ENCODE peak calls at places on chromosomes 2 and 18, in seven cellular contexts. Y is GM23248; E is mucosa of descending colon; S is CD4-positive, CD25-positive, alpha-beta regulatory T cell; T is iPS DF 6.9; Z is PC-9; K is HCT116. V is an unnamed sample.
A peak's percentile ranks its signal among the peaks of the same experiment; 100 is the strongest.

GRCh38 chr18:79378416-79379250 is 17.1 kb upstream of the NFATC1 start:
- DNase-seq in Y (peak; percentile 87), E (peak; percentile 89), S (peak; percentile 74), T (peak; percentile 73), Z (peak; percentile 70), K (no peak), V (peak; percentile 91)

GRCh38 chr2:241040081-241040803 is 41.8 kb downstream of the SNED1 start:
- DNase-seq in Y (no peak), E (no peak), S (no peak), T (no peak), Z (no peak), K (no peak), V (peak; percentile 51)

GRCh38 chr2:135709992-135710391 is 31.7 kb upstream of the UBXN4 start:
- DNase-seq in Y (peak; percentile 53), E (peak; percentile 67), S (peak; percentile 52), T (peak; percentile 11), Z (peak; percentile 53), K (peak; percentile 8), V (no peak)

GRCh38 chr2:95121150-95121494 is 486 bp downstream of the MRPS5 start:
- DNase-seq in Y (peak; percentile 48), E (no peak), S (no peak), T (no peak), Z (no peak), K (no peak), V (no peak)

GRCh38 chr2:42048318-42049251 is 764 bp downstream of the PKDCC start:
- DNase-seq in Y (peak; percentile 70), E (peak; percentile 61), S (no peak), T (no peak), Z (peak; percentile 15), K (no peak), V (peak; percentile 81)

GRCh38 chr18:21701621-21702020 is 3.0 kb downstream of the ABHD3 start:
- DNase-seq in Y (no peak), E (no peak), S (no peak), T (no peak), Z (no peak), K (no peak), V (no peak)

GRCh38 chr2:75787532-75788132 is 76.9 kb upstream of the GCFC2 start:
- DNase-seq in Y (peak; percentile 59), E (no peak), S (no peak), T (peak; percentile 9), Z (no peak), K (peak; percentile 10), V (no peak)

GRCh38 chr2:73436019-73436418 is 50.4 kb downstream of the ALMS1 start:
- DNase-seq in Y (no peak), E (no peak), S (no peak), T (no peak), Z (no peak), K (no peak), V (no peak)

GRCh38 chr2:74764429-74765272 is 69.3 kb upstream of the HK2 start:
- DNase-seq in Y (no peak), E (no peak), S (no peak), T (no peak), Z (no peak), K (no peak), V (no peak)

GRCh38 chr2:170189757-170190156 is 11.8 kb downstream of the MYO3B start:
- DNase-seq in Y (no peak), E (no peak), S (no peak), T (no peak), Z (no peak), K (no peak), V (no peak)

GRCh38 chr2:181106229-181106628 is 125.8 kb downstream of the UBE2E3 start:
- DNase-seq in Y (peak; percentile 48), E (no peak), S (no peak), T (no peak), Z (no peak), K (no peak), V (no peak)

GRCh38 chr18:5158587-5158986 is 38.5 kb downstream of the AKAIN1 start:
- DNase-seq in Y (no peak), E (no peak), S (no peak), T (no peak), Z (no peak), K (no peak), V (no peak)

GRCh38 chr18:5158171-5158570 is 38.9 kb downstream of the AKAIN1 start:
- DNase-seq in Y (no peak), E (no peak), S (no peak), T (no peak), Z (no peak), K (no peak), V (no peak)

GRCh38 chr18:5155907-5156287 is 41.2 kb downstream of the AKAIN1 start:
- DNase-seq in Y (no peak), E (no peak), S (no peak), T (no peak), Z (no peak), K (no peak), V (no peak)

GRCh38 chr18:5152335-5153020 is 44.6 kb downstream of the AKAIN1 start:
- DNase-seq in Y (no peak), E (no peak), S (no peak), T (peak; percentile 16), Z (no peak), K (no peak), V (no peak)

DNA sequence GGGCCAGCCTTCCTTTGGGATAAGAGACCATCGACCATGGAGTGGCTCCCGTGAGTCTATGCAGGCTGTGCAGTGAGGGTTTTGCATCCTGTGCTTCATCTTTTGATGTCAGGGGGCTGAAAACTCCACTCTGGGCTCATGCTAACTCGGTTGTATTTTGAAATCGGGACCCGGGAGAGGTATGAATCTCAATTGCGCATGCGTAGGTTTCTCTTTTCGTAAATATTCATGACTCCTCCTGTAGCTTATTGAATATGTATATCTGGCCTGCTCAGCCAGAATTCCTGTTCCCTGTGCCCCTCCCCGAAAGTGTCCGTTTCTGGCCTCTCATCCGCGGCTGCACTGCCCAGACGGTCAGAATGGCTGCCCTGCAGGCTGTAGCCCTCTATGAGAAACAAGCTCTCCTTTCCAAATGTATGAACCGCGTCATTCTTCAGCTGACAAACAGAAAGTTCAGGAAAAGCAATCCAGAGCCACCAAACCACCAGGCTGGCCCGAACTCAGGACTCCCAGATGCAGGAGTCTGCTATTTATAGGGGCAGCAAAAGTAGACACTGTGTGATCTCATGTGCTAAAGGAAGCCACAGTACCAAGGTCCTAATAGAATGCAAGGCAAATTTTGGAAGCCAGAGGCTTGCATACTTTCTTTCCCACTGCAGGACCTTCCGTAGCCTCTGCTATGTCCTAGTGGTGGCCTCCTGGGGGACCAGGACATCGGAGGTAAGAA is 41.7 kb downstream of the AKAIN1 start:
- DNase-seq in Y (no peak), E (no peak), S (no peak), T (no peak), Z (no peak), K (no peak), V (no peak)
- H3K4me3 ChIP-seq in Y (no peak overlapping the region), E (no peak overlapping the region), S (no peak overlapping the region), T (no peak overlapping the region), Z (no peak overlapping the region), K (no peak overlapping the region), V (no peak overlapping the region)

GRCh38 chr18:26495267-26495666 is 53.1 kb downstream of the KCTD1 start:
- DNase-seq in Y (no peak), E (no peak), S (no peak), T (no peak), Z (no peak), K (no peak), V (no peak)

GRCh38 chr18:26502834-26503233 is 45.5 kb downstream of the KCTD1 start:
- DNase-seq in Y (no peak), E (no peak), S (no peak), T (no peak), Z (no peak), K (no peak), V (no peak)

GRCh38 chr18:26493021-26493420 is 55.3 kb downstream of the KCTD1 start:
- DNase-seq in Y (peak; percentile 60), E (no peak), S (no peak), T (no peak), Z (no peak), K (no peak), V (no peak)

GRCh38 chr18:26496528-26496927 is 51.8 kb downstream of the KCTD1 start:
- DNase-seq in Y (no peak), E (no peak), S (no peak), T (no peak), Z (no peak), K (no peak), V (no peak)

DNA sequence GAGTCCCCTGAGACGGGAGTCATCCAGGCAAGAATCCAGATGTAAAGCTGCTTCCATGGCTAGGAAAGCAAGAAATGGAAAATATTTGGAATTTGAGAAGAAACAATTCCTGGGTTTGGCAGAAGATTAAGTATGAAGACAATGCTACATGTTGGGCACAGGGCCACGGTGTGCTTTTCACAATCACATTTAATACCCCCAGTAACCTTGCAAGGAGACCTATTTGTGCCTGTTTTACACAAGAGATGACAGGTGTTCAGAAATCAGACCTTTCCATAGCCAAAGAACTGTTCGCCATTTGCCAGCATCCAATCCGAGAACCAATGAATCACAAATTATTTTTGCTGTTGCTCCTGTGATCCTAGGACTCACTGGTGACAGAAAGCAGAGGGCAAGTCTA is 50.5 kb downstream of the KCTD1 start:
- DNase-seq in Y (no peak), E (no peak), S (no peak), T (no peak), Z (no peak), K (no peak), V (no peak)
- H3K36me3 ChIP-seq in Y (no peaks in the 10 kb centered on the region), E (no peaks in the 10 kb centered on the region), S (no peaks in the 10 kb centered on the region), T (no peaks in the 10 kb centered on the region), Z (no peaks in the 10 kb centered on the region), K (no peaks in the 10 kb centered on the region), V (peaks cover 4% of the 10 kb centered on the region)

DNA sequence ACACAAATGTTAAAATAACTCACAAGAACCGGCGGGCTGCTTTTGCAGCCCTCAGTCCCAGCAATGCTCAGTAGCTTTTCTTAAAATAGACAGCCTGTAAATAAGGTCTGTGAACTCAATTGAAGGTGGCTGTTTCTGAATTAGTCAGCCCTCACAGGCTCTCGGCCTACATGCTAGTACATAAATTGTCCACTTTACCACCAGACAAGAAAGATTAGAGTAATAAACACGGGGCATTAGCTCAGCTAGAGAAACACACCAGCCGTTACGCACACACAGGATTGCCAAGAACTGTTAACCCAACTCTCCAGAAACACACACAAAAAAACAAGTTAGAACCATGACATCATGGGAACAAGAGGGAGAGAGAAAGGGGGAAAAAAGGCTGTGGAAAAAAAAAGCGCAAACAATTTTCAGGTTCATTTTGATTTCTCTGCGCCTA is 89.2 kb downstream of the ZEB2 start:
- DNase-seq in Y (peak; percentile 61), E (no peak), S (no peak), T (no peak), Z (no peak), K (no peak), V (no peak)
- H3K4me3 ChIP-seq in Y (no peak overlapping the region), E (no peak overlapping the region), S (no peak overlapping the region), T (no peak overlapping the region), Z (no peak overlapping the region), K (no peak overlapping the region), V (no peak overlapping the region)

DNA sequence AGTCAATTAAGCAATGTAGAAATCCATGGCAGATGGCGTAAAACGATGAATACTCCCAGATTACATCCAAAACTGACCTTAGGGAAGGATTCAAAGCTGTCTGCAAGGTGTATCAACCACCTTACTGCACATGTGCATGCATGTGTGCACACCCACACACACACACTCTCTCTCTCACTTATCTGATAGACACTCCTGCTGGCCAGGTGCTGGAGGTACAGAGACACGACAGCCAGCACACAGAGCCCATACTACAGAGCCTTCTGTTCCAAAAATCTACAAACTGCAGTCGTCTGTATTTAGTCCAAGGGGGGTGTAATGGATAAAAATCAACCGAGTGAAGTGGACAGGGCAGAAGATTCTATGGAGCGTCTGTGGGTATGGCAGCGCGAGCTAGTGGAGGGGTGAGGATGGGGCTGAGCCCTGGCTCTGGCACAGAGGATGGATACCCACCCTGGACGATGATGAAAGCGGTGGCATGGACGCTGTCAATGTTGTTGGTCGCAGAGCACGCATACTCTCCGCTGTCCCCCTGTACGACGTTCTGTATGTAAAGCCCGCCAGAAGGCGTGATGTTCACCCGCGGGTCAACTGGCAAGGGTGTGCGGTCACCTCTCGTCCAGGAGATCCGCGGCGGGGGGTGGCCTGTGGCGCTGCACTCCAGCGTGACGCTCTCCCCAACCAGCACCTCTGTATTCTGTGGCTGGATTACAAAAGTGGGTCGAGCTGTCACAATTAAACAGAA is 78.4 kb downstream of the PXDN start:
- DNase-seq in Y (no peak), E (no peak), S (no peak), T (no peak), Z (no peak), K (no peak), V (no peak)
- H3K36me3 ChIP-seq in Y (peaks cover 28% of the 10 kb centered on the region), E (peaks cover 3% of the 10 kb centered on the region), S (no peaks in the 10 kb centered on the region), T (peaks cover 21% of the 10 kb centered on the region), Z (no peaks in the 10 kb centered on the region), K (no peaks in the 10 kb centered on the region), V (peaks cover 2% of the 10 kb centered on the region)

V was measured in kidney.